ENCODE peak calls at places on chromosomes 4 and X, in ten cellular contexts. C is right atrium auricular region, U is A673, S is GM12865, F is endodermal cell, W is foreskin keratinocyte, Q is psoas muscle, Y is upper lobe of right lung, I is heart left ventricle, T is suprapubic skin. R is an unnamed sample.

GRCh38 chrX:4668802-4669536 is 955.5 kb upstream of the PRKX start:
- DNase-seq in C (no peak), U (no peak), S (no peak), F (no peak), W (no peak), Q (no peak), Y (no peak), I (no peak), T (no peak), R (no peak)

GRCh38 chr4:125104616-125105015 is 210.1 kb upstream of the FAT4 start:
- DNase-seq in C (no peak), U (peak; percentile 43), S (no peak), F (no peak), W (no peak), Q (no peak), Y (no peak), I (no peak), T (no peak), R (no peak)

GRCh38 chrX:16559206-16559619 is 90.7 kb upstream of the S100G start:
- DNase-seq in C (no peak), U (no peak), S (no peak), F (no peak), W (no peak), Q (no peak), Y (no peak), I (no peak), T (no peak), R (no peak)

GRCh38 chr4:2789351-2789750 is 3.5 kb upstream of the SH3BP2 start:
- DNase-seq in C (no peak), U (no peak), S (no peak), F (no peak), W (no peak), Q (no peak), Y (no peak), I (no peak), T (peak; percentile 69), R (no peak)

GRCh38 chrX:80430826-80431501 is 10.7 kb downstream of the TENT5D start:
- DNase-seq in C (no peak), U (peak; percentile 18), S (peak; percentile 14), F (peak; percentile 54), W (no peak), Q (no peak), Y (no peak), I (no peak), T (no peak), R (no peak)

GRCh38 chrX:150225756-150226155 is 137.4 kb upstream of the MAMLD1 start:
- DNase-seq in C (peak; percentile 4), U (no peak), S (no peak), F (no peak), W (no peak), Q (no peak), Y (no peak), I (no peak), T (no peak), R (peak; percentile 48)

GRCh38 chr4:150999091-150999490 is 16.0 kb downstream of the LRBA start:
- DNase-seq in C (no peak), U (no peak), S (no peak), F (no peak), W (no peak), Q (no peak), Y (no peak), I (no peak), T (no peak), R (no peak)

GRCh38 chr4:66273110-66273509 is 602.8 kb upstream of the EPHA5 start:
- DNase-seq in C (no peak), U (no peak), S (no peak), F (no peak), W (no peak), Q (no peak), Y (no peak), I (no peak), T (no peak), R (no peak)

GRCh38 chrX:14095702-14096101 is 66.0 kb upstream of the GEMIN8 start:
- DNase-seq in C (no peak), U (peak; percentile 73), S (peak; percentile 57), F (peak; percentile 74), W (no peak), Q (peak; percentile 7), Y (no peak), I (no peak), T (no peak), R (no peak)

GRCh38 chr4:111464251-111465045 is 680.8 kb upstream of the FAM241A start:
- DNase-seq in C (no peak), U (no peak), S (no peak), F (no peak), W (no peak), Q (no peak), Y (no peak), I (no peak), T (no peak), R (no peak)

GRCh38 chr4:83569967-83570366 is 34.1 kb downstream of the GPAT3 start:
- DNase-seq in C (no peak), U (no peak), S (no peak), F (no peak), W (peak; percentile 84), Q (no peak), Y (no peak), I (no peak), T (no peak), R (no peak)

GRCh38 chr4:111031180-111031579 is 408.3 kb upstream of the PITX2 start:
- DNase-seq in C (no peak), U (peak; percentile 15), S (no peak), F (no peak), W (peak; percentile 29), Q (no peak), Y (no peak), I (no peak), T (no peak), R (no peak)

GRCh38 chr4:91092398-91092955 is 965.3 kb downstream of the CCSER1 start:
- DNase-seq in C (no peak), U (no peak), S (no peak), F (no peak), W (peak; percentile 48), Q (no peak), Y (no peak), I (no peak), T (no peak), R (no peak)

GRCh38 chr4:156576946-156577345 is 394.7 kb downstream of the PDGFC start:
- DNase-seq in C (no peak), U (no peak), S (no peak), F (no peak), W (no peak), Q (no peak), Y (no peak), I (no peak), T (no peak), R (no peak)

GRCh38 chr4:156578005-156578404 is 393.6 kb downstream of the PDGFC start:
- DNase-seq in C (no peak), U (no peak), S (no peak), F (no peak), W (no peak), Q (no peak), Y (no peak), I (no peak), T (no peak), R (no peak)

GRCh38 chr4:156571146-156571545 is 400.5 kb downstream of the PDGFC start:
- DNase-seq in C (no peak), U (no peak), S (no peak), F (no peak), W (no peak), Q (no peak), Y (no peak), I (peak; percentile 33), T (no peak), R (no peak)

GRCh38 chr4:156578713-156579112 is 392.9 kb downstream of the PDGFC start:
- DNase-seq in C (no peak), U (no peak), S (no peak), F (no peak), W (no peak), Q (no peak), Y (no peak), I (no peak), T (no peak), R (no peak)

GRCh38 chr4:156575430-156576073 is 396.0 kb downstream of the PDGFC start:
- DNase-seq in C (no peak), U (no peak), S (no peak), F (peak; percentile 71), W (no peak), Q (no peak), Y (peak; percentile 33), I (no peak), T (no peak), R (no peak)
- TF ChIP-seq CTCF in C (no peak), U (peak; percentile 9), S (peak; percentile 9), F (peak; percentile 65), W (no peak), Q (no peak), Y (no peak), I (no peak), T (no peak), R (no peak)

DNA sequence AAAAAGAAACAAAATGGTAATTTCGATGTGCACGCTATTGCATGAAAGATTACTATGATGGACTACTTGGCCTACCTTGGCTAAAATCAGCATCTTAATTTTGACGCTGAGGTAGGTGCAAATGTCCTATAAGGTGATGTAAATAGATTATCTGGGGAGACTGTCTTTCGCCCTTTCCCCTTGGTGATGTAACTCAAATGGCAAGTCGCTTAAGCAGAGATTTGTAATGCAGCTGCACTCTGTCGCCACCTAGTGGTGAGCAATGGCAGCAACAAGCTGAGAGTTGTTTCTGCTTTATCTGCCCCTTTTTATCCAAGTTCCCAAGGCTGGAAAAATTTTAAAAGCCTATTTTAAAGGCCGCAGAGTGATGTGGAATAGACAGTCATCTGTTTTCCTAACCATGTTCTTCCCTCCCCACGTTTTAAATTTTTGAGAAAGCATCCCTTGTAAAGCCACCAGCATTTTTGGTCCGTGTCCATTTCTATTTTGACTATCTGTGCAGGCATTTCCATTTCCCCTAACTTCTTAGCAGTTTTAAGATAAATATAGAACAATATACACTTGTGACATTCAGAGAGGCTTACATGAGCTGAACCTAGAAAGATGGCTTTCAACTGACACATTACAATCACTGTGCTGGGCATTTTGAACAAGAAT is 62.4 kb upstream of the PDLIM3 start:
- DNase-seq in C (peak; percentile 87), U (peak; percentile 72), S (peak; percentile 86), F (peak; percentile 87), W (no peak), Q (peak; percentile 73), Y (peak; percentile 74), I (peak; percentile 82), T (no peak), R (no peak)
- TF ChIP-seq CTCF in C (peak; percentile 93), U (peak; percentile 99), S (peak; percentile 97), F (peak; percentile 99), W (peak; percentile 96), Q (peak; percentile 100), Y (peak; percentile 99), I (peak; percentile 100), T (peak; percentile 98), R (peak; percentile 99)

GRCh38 chrX:112874140-112874539 is 33.5 kb upstream of the AMOT start:
- DNase-seq in C (no peak), U (peak; percentile 4), S (no peak), F (no peak), W (no peak), Q (no peak), Y (no peak), I (no peak), T (no peak), R (no peak)
- TF ChIP-seq CTCF in C (no peak), U (no peak), S (no peak), F (peak; percentile 44), W (peak; percentile 28), Q (peak; percentile 12), Y (no peak), I (peak; percentile 14), T (no peak), R (peak; percentile 54)

DNA sequence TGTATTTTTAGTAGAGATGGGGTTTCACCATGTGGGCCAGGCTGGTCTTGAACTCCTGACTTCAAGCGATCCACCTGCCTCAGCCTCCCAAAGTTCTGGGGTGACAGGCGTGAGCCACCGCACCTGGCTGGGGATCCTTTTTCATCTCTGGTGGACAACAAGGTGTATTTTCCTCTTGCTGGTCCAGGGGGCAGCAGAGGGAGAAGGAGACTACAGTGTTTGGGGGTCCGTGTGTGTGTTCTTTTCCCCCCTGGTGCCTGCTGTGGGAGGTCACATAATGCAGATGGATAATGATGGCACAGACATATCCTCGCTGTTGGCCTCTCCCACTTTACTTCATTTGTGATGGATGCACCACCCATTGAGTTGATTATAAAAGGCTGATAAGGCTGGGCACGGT is 39.0 kb upstream of the CD99 start:
- DNase-seq in C (no peak), U (no peak), S (no peak), F (peak; percentile 61), W (no peak), Q (no peak), Y (no peak), I (no peak), T (no peak), R (no peak)
- TF ChIP-seq CTCF in C (no peak), U (peak; percentile 38), S (no peak), F (peak; percentile 60), W (peak; percentile 34), Q (no peak), Y (no peak), I (peak; percentile 18), T (no peak), R (peak; percentile 46)